ENCODE peak calls at places on chromosomes 6 and 20, in six cellular contexts. P, L, K, B, Z and Q are unnamed samples.

GRCh38 chr6:26594730-26595632 is 1.8 kb upstream of the ABT1 start:
- DNase-seq in Z (no peak), P (no peak), B (peak), L (no peak), K (peak), Q (peak)

GRCh38 chr6:46466570-46466969 is 24.7 kb downstream of the RCAN2 start:
- DNase-seq in Z (no peak), K (no peak), B (no peak), L (no peak), P (no peak), Q (no peak)

GRCh38 chr20:6812530-6812929 is 45.0 kb downstream of the BMP2 start:
- DNase-seq in Z (no peak), B (no peak), P (no peak), L (no peak), K (no peak), Q (no peak)

GRCh38 chr6:37182736-37183590 is 13.0 kb downstream of the PIM1 start:
- DNase-seq in K (no peak), B (no peak), Z (peak), L (no peak), P (no peak), Q (no peak)

GRCh38 chr6:37688088-37688850 is 9.4 kb downstream of the MDGA1 start:
- DNase-seq in L (no peak), P (no peak), Z (no peak), B (no peak), K (no peak), Q (no peak)

GRCh38 chr20:24443436-24443835 is 26.0 kb upstream of the SYNDIG1 start:
- DNase-seq in B (no peak), P (no peak), K (no peak), L (no peak), Z (no peak), Q (no peak)

GRCh38 chr6:35613762-35614161 is 75.0 kb downstream of the FKBP5 start:
- DNase-seq in P (no peak), Z (no peak), L (no peak), B (no peak), K (no peak), Q (no peak)

GRCh38 chr20:51346686-51347485 is 195.6 kb downstream of the NFATC2 start:
- DNase-seq in K (peak), P (no peak), B (no peak), Z (no peak), L (no peak), Q (no peak)

GRCh38 chr20:48630342-48631075 is 197.3 kb downstream of the PREX1 start:
- DNase-seq in K (no peak), B (no peak), P (no peak), Z (no peak), L (no peak), Q (no peak)

GRCh38 chr6:137745321-137745720 is 121.7 kb upstream of the TNFAIP3 start:
- DNase-seq in L (no peak), K (no peak), Z (no peak), B (no peak), P (no peak), Q (no peak)

GRCh38 chr6:17466707-17467106 is 73.3 kb downstream of the CAP2 start:
- DNase-seq in K (peak), Z (no peak), P (no peak), L (no peak), B (no peak), Q (no peak)

GRCh38 chr20:63842258-63842657 is 11.2 kb upstream of the ZBTB46 start:
- DNase-seq in Z (no peak), P (no peak), K (no peak), L (no peak), B (no peak), Q (no peak)

GRCh38 chr6:138242987-138243592 is 24.8 kb upstream of the PBOV1 start:
- DNase-seq in Z (no peak), B (no peak), L (no peak), K (no peak), P (no peak), Q (no peak)

GRCh38 chr6:134002821-134003220 is 49.6 kb downstream of the SLC2A12 start:
- DNase-seq in K (peak), Z (no peak), L (peak), P (no peak), B (no peak), Q (no peak)

GRCh38 chr6:4472953-4473642 is 303.1 kb upstream of the CDYL start:
- DNase-seq in Z (no peak), P (no peak), K (no peak), B (no peak), L (no peak), Q (no peak)

GRCh38 chr6:13712485-13712990 is 903 bp upstream of the RANBP9 start:
- DNase-seq in P (no peak), L (no peak), B (no peak), Z (no peak), K (peak), Q (no peak)

GRCh38 chr6:13710552-13711383 is 867 bp downstream of the RANBP9 start:
- DNase-seq in K (no peak), Z (peak), L (no peak), P (peak), B (peak), Q (no peak)

GRCh38 chr6:13711726-13712484 is at the start of gene RANBP9:
- DNase-seq in K (peak), Z (peak), P (peak), B (peak), L (peak), Q (peak)

GRCh38 chr6:13709698-13710551 is 1.7 kb downstream of the RANBP9 start:
- DNase-seq in P (no peak), Z (no peak), K (peak), L (no peak), B (peak), Q (no peak)

DNA sequence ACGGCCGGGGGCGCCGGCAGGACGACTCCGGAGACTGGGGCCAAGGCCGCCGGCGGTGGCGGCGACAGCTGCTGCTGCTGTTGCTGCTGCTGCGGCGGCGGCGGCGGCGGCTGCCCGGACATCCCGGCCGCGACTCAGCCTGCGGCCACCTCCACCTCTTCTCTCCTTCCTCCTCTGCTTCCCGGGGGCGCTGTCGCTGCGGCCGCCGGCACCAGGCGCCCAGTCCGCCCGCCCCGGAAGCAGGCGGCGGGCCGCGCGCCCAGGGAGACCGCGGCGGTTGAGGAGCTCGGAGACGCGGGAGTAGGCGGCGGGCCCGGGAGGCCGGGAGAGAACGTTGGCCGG is 280 bp downstream of the RANBP9 start:
- DNase-seq in Z (no peak), P (no peak), L (no peak), B (no peak), K (no peak), Q (no peak)
- TF ChIP-seq CTCF in Z (no peak), P (peak), L (no peak), B (peak), K (peak), Q (peak)

DNA sequence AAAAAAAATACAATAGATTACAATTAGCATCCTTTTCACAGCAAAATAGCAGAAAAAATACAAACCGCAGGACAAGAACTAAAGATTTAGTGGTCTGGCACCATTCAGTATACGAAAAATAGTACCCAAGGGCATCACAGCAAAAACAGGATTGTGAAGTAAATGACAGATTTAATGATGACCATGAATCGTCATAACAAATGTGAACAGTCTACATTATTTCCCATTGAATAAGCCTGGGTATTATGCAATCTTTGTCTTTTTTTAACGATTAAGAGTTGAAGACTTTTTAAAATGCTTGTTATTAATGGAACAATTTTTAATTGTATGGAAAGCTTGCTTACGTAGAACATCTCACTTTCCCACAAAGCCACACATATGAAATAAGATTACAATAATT is 432.8 kb downstream of the PKHD1 start:
- DNase-seq in P (no peak), Z (no peak), K (no peak), L (no peak), B (no peak), Q (no peak)
- TF ChIP-seq CTCF in P (no peak), Z (no peak), K (no peak), L (no peak), B (no peak), Q (no peak)

GRCh38 chr6:166614589-166614988 is 12.5 kb downstream of the RPS6KA2 start:
- DNase-seq in Z (no peak), B (no peak), L (no peak), K (no peak), P (no peak), Q (no peak)
- TF ChIP-seq CTCF in Z (no peak), B (no peak), L (no peak), K (no peak), P (no peak), Q (no peak)

DNA sequence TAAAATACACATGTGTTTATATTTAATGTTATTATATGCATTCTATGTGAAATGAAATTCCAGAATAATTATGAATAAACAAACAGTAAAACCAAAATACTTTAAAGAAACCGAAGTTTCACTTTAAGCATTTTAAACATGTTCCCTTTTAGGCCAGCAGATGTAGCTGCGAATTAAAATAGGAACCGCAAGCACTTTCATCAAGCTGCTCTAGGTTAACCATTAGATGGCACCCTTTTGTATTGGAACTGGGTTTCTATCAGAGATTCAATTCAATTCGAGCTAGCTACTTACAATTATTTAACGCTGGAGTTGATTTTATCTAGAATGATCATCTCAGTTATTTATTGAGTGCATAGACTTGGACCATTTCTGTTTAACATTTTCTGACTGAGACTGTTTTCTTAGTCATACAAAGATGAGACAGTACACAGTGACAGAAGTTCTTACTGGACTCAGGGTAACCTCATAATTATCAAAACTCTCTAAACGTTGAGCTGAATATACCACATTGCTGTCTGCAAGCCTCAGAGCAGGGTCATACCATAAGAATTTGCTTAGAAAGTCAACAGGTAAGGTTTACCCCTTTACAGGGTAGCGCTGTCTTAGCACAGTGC is 8.5 kb downstream of the TMEM242 start:
- DNase-seq in K (peak), P (no peak), B (peak), Z (no peak), L (peak), Q (peak)
- TF ChIP-seq CTCF in K (peak), P (peak), B (peak), Z (peak), L (peak), Q (peak)

GRCh38 chr20:31722388-31723281 is at the start of gene BCL2L1:
- DNase-seq in P (peak), B (peak), K (peak), Z (peak), L (no peak), Q (peak)
- TF ChIP-seq CTCF in P (peak), B (peak), K (peak), Z (no peak), L (peak), Q (peak)

GRCh38 chr6:167153523-167153959 is 4.2 kb downstream of the GPR31 start:
- DNase-seq in P (no peak), Z (no peak), L (no peak), K (peak), B (no peak), Q (no peak)
- TF ChIP-seq CTCF in P (no peak), Z (no peak), L (no peak), K (no peak), B (no peak), Q (no peak)

GRCh38 chr6:148446681-148447080 is 104.0 kb downstream of the SASH1 start:
- DNase-seq in B (no peak), Z (no peak), L (no peak), K (no peak), P (no peak), Q (no peak)

GRCh38 chr6:148445116-148445515 is 102.5 kb downstream of the SASH1 start:
- DNase-seq in K (no peak), P (no peak), L (no peak), Z (no peak), B (no peak), Q (no peak)

GRCh38 chr6:148441454-148441911 is 98.8 kb downstream of the SASH1 start:
- DNase-seq in Z (no peak), K (peak), P (no peak), L (no peak), B (peak), Q (no peak)

GRCh38 chr6:148445620-148446019 is 103.0 kb downstream of the SASH1 start:
- DNase-seq in B (no peak), Z (no peak), P (no peak), L (no peak), K (peak), Q (no peak)

GRCh38 chr6:148443798-148444560 is 101.3 kb downstream of the SASH1 start:
- DNase-seq in L (no peak), B (no peak), Z (no peak), P (no peak), K (no peak), Q (no peak)
- TF ChIP-seq CTCF in L (no peak), B (no peak), Z (no peak), P (no peak), K (no peak), Q (no peak)

GRCh38 chr20:33649201-33649631 is 12.9 kb upstream of the C20orf144 start:
- DNase-seq in Z (no peak), L (no peak), B (no peak), P (peak), K (no peak), Q (no peak)

GRCh38 chr20:33648396-33649004 is 13.6 kb upstream of the C20orf144 start:
- DNase-seq in P (peak), K (no peak), L (no peak), B (no peak), Z (no peak), Q (no peak)

GRCh38 chr20:33645421-33645820 is 16.7 kb upstream of the C20orf144 start:
- DNase-seq in Z (no peak), L (no peak), B (no peak), P (no peak), K (no peak), Q (no peak)

GRCh38 chr20:33646191-33646590 is 15.9 kb upstream of the C20orf144 start:
- DNase-seq in P (no peak), K (no peak), Z (no peak), B (no peak), L (no peak), Q (no peak)

DNA sequence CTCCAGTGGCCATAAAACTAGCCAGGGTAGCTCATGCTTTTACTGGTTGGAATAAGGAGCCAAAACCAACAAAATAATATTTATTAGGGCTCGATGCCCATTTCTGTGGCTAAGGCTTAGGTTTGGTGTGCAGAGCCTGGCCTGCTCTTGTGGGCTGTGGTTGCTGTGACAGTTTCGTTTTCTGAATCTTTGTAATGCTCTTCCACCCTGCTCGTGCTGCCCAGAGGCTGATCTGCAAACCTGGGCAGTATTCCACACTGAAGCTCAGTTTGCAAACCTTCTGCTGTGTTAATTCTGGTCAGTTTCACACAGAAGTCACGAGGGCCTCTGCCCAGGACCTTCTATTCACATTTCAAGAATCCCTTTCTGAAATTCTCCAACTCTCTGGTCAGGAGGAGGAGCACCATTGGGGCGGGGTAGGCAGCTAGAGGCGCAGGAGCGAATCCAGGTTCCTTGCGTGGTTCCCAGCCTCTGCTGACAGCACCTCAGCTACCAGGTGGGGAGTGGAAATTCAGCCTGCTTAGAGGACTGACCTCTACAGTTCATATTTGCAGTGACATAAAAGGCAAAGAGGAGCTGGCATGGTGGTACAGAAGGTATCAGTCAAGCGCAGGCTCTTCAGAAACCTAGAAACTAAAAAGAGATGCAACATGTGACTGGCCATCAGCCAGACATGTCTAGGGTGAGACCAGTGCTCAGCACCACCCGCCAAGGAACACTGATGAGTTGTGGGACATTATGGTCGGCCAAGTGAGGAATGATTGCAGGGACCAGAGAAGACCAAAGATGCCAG is 14.3 kb upstream of the C20orf144 start:
- DNase-seq in B (no peak), P (peak), L (peak), Z (no peak), K (peak), Q (peak)
- TF ChIP-seq CTCF in B (no peak), P (no peak), L (no peak), Z (no peak), K (no peak), Q (no peak)